ENCODE peak calls at places on chromosomes 7 and 10, in seven cellular contexts. L, C, H, G, F, B and W are unnamed samples.

GRCh38 chr10:3783721-3784432 is 1.1 kb downstream of the KLF6 start:
- DNase-seq in G (peak), C (no peak), B (peak), H (peak), F (peak), L (no peak), W (no peak)

GRCh38 chr7:112505495-112505894 is 24.7 kb downstream of the LSMEM1 start:
- DNase-seq in G (no peak), C (no peak), F (no peak), B (no peak), L (no peak), H (no peak), W (no peak)

GRCh38 chr10:118800920-118801319 is 46.1 kb upstream of the CACUL1 start:
- DNase-seq in B (peak), H (peak), C (no peak), F (peak), L (no peak), G (no peak), W (no peak)

GRCh38 chr7:131250331-131250730 is 77.3 kb upstream of the MKLN1 start:
- DNase-seq in B (no peak), G (no peak), C (no peak), L (no peak), F (peak), H (no peak), W (no peak)

GRCh38 chr10:84356951-84357350 is 28.6 kb downstream of the CCSER2 start:
- DNase-seq in G (no peak), L (no peak), F (no peak), H (no peak), B (no peak), C (no peak), W (no peak)

GRCh38 chr7:11343818-11344413 is 370.2 kb downstream of the PHF14 start:
- DNase-seq in G (peak), H (peak), F (peak), B (peak), C (no peak), L (no peak), W (no peak)

GRCh38 chr10:91635401-91636400 is 2.8 kb upstream of the PPP1R3C start:
- DNase-seq in B (peak), G (peak), F (peak), L (peak), C (peak), H (peak), W (peak)

GRCh38 chr10:22992075-22992474 is 64.2 kb downstream of the ARMC3 start:
- DNase-seq in F (no peak), L (no peak), B (no peak), H (peak), C (no peak), G (no peak), W (no peak)

GRCh38 chr10:87064651-87065050 is 30.0 kb downstream of the GLUD1 start:
- DNase-seq in F (no peak), C (no peak), G (no peak), H (no peak), B (no peak), L (no peak), W (no peak)

GRCh38 chr7:2551418-2551817 is 3.9 kb downstream of the BRAT1 start:
- DNase-seq in B (no peak), F (no peak), L (no peak), G (no peak), H (no peak), C (no peak), W (no peak)

GRCh38 chr10:22853906-22854447 is 73.9 kb upstream of the ARMC3 start:
- DNase-seq in F (no peak), H (no peak), B (no peak), C (no peak), G (no peak), L (no peak), W (no peak)

GRCh38 chr7:1297476-1297972 is 64.9 kb downstream of the UNCX start:
- DNase-seq in G (no peak), F (no peak), C (no peak), H (no peak), L (no peak), B (no peak), W (no peak)

GRCh38 chr10:75117996-75118395 is 6.5 kb downstream of the SAMD8 start:
- DNase-seq in H (no peak), C (no peak), B (no peak), G (no peak), L (no peak), F (peak), W (no peak)

GRCh38 chr7:48158404-48158803 is 12.9 kb upstream of the ABCA13 start:
- DNase-seq in B (no peak), H (no peak), L (no peak), F (no peak), G (no peak), C (no peak), W (no peak)

GRCh38 chr7:38424750-38425463 is 151.5 kb upstream of the TARP start:
- DNase-seq in G (no peak), B (peak), C (no peak), L (no peak), F (peak), H (no peak), W (no peak)

GRCh38 chr10:3777876-3778707 is 6.9 kb downstream of the KLF6 start:
- DNase-seq in H (no peak), G (no peak), B (no peak), C (no peak), L (no peak), F (peak), W (no peak)

GRCh38 chr10:70267161-70267933 is 16.5 kb downstream of the NPFFR1 start:
- DNase-seq in G (peak), F (peak), H (peak), C (no peak), L (no peak), B (peak), W (no peak)

GRCh38 chr10:119680050-119680449 is 28.9 kb downstream of the BAG3 start:
- DNase-seq in F (peak), G (peak), L (no peak), C (no peak), H (no peak), B (peak), W (no peak)

GRCh38 chr7:108347616-108348015 is 108.6 kb downstream of the NRCAM start:
- DNase-seq in H (no peak), G (no peak), C (no peak), L (no peak), B (peak), F (peak), W (peak)

GRCh38 chr10:75959209-75959608 is 527.8 kb downstream of the LRMDA start:
- DNase-seq in L (no peak), B (no peak), G (peak), C (no peak), H (no peak), F (peak), W (no peak)

GRCh38 chr10:33660329-33660728 is 325.9 kb upstream of the NRP1 start:
- DNase-seq in L (no peak), H (no peak), F (no peak), B (no peak), G (no peak), C (no peak), W (no peak)

GRCh38 chr10:113854757-113855626 is 531 bp downstream of the NHLRC2 start:
- DNase-seq in G (peak), H (peak), C (peak), B (peak), L (peak), F (peak), W (no peak)

GRCh38 chr10:88157981-88158465 is 294.6 kb downstream of the PTEN start:
- DNase-seq in F (peak), L (no peak), H (peak), G (no peak), B (peak), C (no peak), W (no peak)

GRCh38 chr10:92490387-92490786 is 83.5 kb downstream of the IDE start:
- DNase-seq in C (no peak), L (no peak), H (no peak), F (no peak), B (no peak), G (no peak), W (no peak)